ENCODE peak calls at places on chromosome 18, in eight cellular contexts. One of them, this sample, is unnamed.

GRCh38 chr18:79878741-79879358 is 72.6 kb downstream of the SLC66A2 start:
- DNase-seq in stomach: no peak
- DNase-seq in transverse colon: no peak
- DNase-seq in vagina: peak
- DNase-seq in sigmoid colon: no peak
- DNase-seq in GM12892: no peak
- DNase-seq in SK-N-SH: no peak
- DNase-seq in spleen: peak
- DNase-seq in this sample: no peak

GRCh38 chr18:79439201-79440023 is 43.7 kb downstream of the NFATC1 start:
- DNase-seq in SK-N-SH: no peak
- DNase-seq in stomach: no peak
- DNase-seq in vagina: no peak
- DNase-seq in sigmoid colon: no peak
- DNase-seq in transverse colon: no peak
- DNase-seq in spleen: no peak
- DNase-seq in GM12892: no peak
- DNase-seq in this sample: no peak

GRCh38 chr18:24734058-24734457 is 273.6 kb downstream of the HRH4 start:
- DNase-seq in SK-N-SH: peak
- DNase-seq in vagina: no peak
- DNase-seq in GM12892: no peak
- DNase-seq in spleen: no peak
- DNase-seq in transverse colon: no peak
- DNase-seq in sigmoid colon: no peak
- DNase-seq in stomach: no peak
- DNase-seq in this sample: peak

GRCh38 chr18:50473896-50474295 is 86.0 kb upstream of the MAPK4 start:
- DNase-seq in spleen: no peak
- DNase-seq in vagina: no peak
- DNase-seq in sigmoid colon: no peak
- DNase-seq in stomach: no peak
- DNase-seq in transverse colon: no peak
- DNase-seq in GM12892: no peak
- DNase-seq in SK-N-SH: no peak
- DNase-seq in this sample: no peak

GRCh38 chr18:73891572-73892421 is 255.8 kb downstream of the FBXO15 start:
- DNase-seq in vagina: no peak
- DNase-seq in SK-N-SH: peak
- DNase-seq in transverse colon: no peak
- DNase-seq in sigmoid colon: no peak
- DNase-seq in stomach: no peak
- DNase-seq in spleen: no peak
- DNase-seq in GM12892: no peak
- DNase-seq in this sample: peak

GRCh38 chr18:70491734-70492348 is 203.0 kb downstream of the SOCS6 start:
- DNase-seq in vagina: no peak
- DNase-seq in stomach: peak
- DNase-seq in sigmoid colon: no peak
- DNase-seq in spleen: no peak
- DNase-seq in SK-N-SH: peak
- DNase-seq in GM12892: no peak
- DNase-seq in transverse colon: peak
- DNase-seq in this sample: peak

GRCh38 chr18:21452381-21452780 is 148.1 kb downstream of the ESCO1 start:
- DNase-seq in sigmoid colon: no peak
- DNase-seq in spleen: no peak
- DNase-seq in vagina: no peak
- DNase-seq in stomach: no peak
- DNase-seq in transverse colon: no peak
- DNase-seq in GM12892: no peak
- DNase-seq in SK-N-SH: no peak
- DNase-seq in this sample: no peak

GRCh38 chr18:27483266-27483665 is 298.2 kb upstream of the CHST9 start:
- DNase-seq in vagina: no peak
- DNase-seq in SK-N-SH: no peak
- DNase-seq in sigmoid colon: no peak
- DNase-seq in spleen: no peak
- DNase-seq in transverse colon: no peak
- DNase-seq in stomach: no peak
- DNase-seq in GM12892: no peak
- DNase-seq in this sample: peak

GRCh38 chr18:39796413-39796812 is 2158.6 kb upstream of the PIK3C3 start:
- DNase-seq in SK-N-SH: no peak
- DNase-seq in transverse colon: no peak
- DNase-seq in spleen: no peak
- DNase-seq in GM12892: no peak
- DNase-seq in sigmoid colon: no peak
- DNase-seq in vagina: no peak
- DNase-seq in stomach: no peak
- DNase-seq in this sample: no peak

GRCh38 chr18:23141022-23141999 is 6.0 kb downstream of the CABLES1 start:
- DNase-seq in vagina: no peak
- DNase-seq in transverse colon: peak
- DNase-seq in SK-N-SH: peak
- DNase-seq in sigmoid colon: no peak
- DNase-seq in spleen: no peak
- DNase-seq in stomach: peak
- DNase-seq in GM12892: no peak
- DNase-seq in this sample: no peak
- TF ChIP-seq POLR2AphosphoS5 in vagina: no peak
- TF ChIP-seq POLR2AphosphoS5 in transverse colon: peak
- TF ChIP-seq POLR2AphosphoS5 in SK-N-SH: no peak
- TF ChIP-seq POLR2AphosphoS5 in sigmoid colon: no peak
- TF ChIP-seq POLR2AphosphoS5 in spleen: no peak
- TF ChIP-seq POLR2AphosphoS5 in stomach: peak
- TF ChIP-seq POLR2AphosphoS5 in GM12892: no peak
- TF ChIP-seq POLR2AphosphoS5 in this sample: no peak

GRCh38 chr18:61676763-61677434 is 215.9 kb downstream of the RNF152 start:
- DNase-seq in sigmoid colon: no peak
- DNase-seq in SK-N-SH: no peak
- DNase-seq in vagina: no peak
- DNase-seq in spleen: no peak
- DNase-seq in GM12892: no peak
- DNase-seq in stomach: no peak
- DNase-seq in transverse colon: no peak
- DNase-seq in this sample: no peak
- TF ChIP-seq POLR2AphosphoS5 in sigmoid colon: no peak
- TF ChIP-seq POLR2AphosphoS5 in SK-N-SH: no peak
- TF ChIP-seq POLR2AphosphoS5 in vagina: no peak
- TF ChIP-seq POLR2AphosphoS5 in spleen: no peak
- TF ChIP-seq POLR2AphosphoS5 in GM12892: no peak
- TF ChIP-seq POLR2AphosphoS5 in stomach: no peak
- TF ChIP-seq POLR2AphosphoS5 in transverse colon: no peak
- TF ChIP-seq POLR2AphosphoS5 in this sample: no peak

GRCh38 chr18:78150590-78150989 is 829.0 kb upstream of the SALL3 start:
- DNase-seq in spleen: no peak
- DNase-seq in vagina: peak
- DNase-seq in GM12892: no peak
- DNase-seq in transverse colon: no peak
- DNase-seq in SK-N-SH: no peak
- DNase-seq in stomach: no peak
- DNase-seq in sigmoid colon: no peak
- DNase-seq in this sample: no peak
- TF ChIP-seq POLR2AphosphoS5 in spleen: no peak
- TF ChIP-seq POLR2AphosphoS5 in vagina: no peak
- TF ChIP-seq POLR2AphosphoS5 in GM12892: no peak
- TF ChIP-seq POLR2AphosphoS5 in transverse colon: no peak
- TF ChIP-seq POLR2AphosphoS5 in SK-N-SH: no peak
- TF ChIP-seq POLR2AphosphoS5 in stomach: no peak
- TF ChIP-seq POLR2AphosphoS5 in sigmoid colon: no peak
- TF ChIP-seq POLR2AphosphoS5 in this sample: no peak

DNA sequence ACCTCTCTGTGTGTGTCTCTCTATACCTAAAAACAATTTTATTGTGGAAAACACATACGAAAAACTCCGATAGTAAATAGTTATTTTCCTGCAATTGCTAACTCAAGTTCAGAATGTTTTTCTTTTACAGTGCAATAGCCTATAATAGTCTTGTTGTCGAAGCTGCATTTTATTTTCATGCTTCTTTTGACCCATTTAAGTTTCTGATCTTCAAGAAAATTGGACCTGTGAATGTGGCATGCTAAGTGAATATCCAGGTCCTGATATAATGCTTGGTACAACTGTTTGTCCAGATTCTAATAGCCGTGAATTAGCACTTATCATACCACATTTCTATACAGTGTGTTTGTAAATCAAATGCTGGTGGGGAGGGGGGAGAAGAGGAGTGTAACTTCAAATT is 3.1 kb upstream of the ONECUT2 start:
- DNase-seq in GM12892: no peak
- DNase-seq in SK-N-SH: no peak
- DNase-seq in vagina: no peak
- DNase-seq in sigmoid colon: no peak
- DNase-seq in stomach: no peak
- DNase-seq in transverse colon: no peak
- DNase-seq in spleen: no peak
- DNase-seq in this sample: no peak
- TF ChIP-seq POLR2AphosphoS5 in GM12892: no peak
- TF ChIP-seq POLR2AphosphoS5 in SK-N-SH: no peak
- TF ChIP-seq POLR2AphosphoS5 in vagina: no peak
- TF ChIP-seq POLR2AphosphoS5 in sigmoid colon: no peak
- TF ChIP-seq POLR2AphosphoS5 in stomach: no peak
- TF ChIP-seq POLR2AphosphoS5 in transverse colon: no peak
- TF ChIP-seq POLR2AphosphoS5 in spleen: no peak
- TF ChIP-seq POLR2AphosphoS5 in this sample: no peak

DNA sequence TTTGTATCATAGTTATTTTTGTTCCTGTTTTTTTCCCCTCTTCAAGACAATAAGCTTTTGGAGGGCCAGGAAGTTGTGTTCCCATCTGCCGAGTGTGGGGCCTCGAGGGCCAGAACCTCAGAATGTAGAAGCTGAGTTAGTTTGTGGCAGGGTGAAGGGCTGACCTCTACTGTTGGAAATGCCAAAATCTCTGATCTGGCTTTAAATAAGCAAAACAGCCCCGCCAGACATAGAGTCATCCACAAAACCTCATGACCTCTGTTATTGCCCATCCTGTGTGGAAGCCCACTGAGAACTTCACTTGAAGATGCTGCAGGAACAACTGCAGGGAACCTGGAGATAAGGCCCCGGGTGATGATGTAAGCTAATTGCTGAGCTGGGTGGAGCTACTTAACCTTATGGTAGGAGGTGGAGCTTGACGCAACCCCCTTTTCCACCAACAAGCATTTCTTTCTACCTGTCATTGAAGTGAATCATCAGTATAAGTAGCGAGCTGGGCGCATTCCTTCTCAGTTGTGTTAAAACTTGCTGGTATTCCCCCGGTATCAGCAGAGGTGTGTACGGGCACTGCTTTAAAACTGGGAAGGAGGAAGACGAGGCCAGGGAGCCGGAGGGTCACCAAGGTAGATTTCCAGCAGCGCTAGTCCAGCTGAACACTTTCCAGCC is 177.2 kb downstream of the NEDD4L start:
- DNase-seq in SK-N-SH: no peak
- DNase-seq in sigmoid colon: no peak
- DNase-seq in spleen: no peak
- DNase-seq in vagina: no peak
- DNase-seq in GM12892: no peak
- DNase-seq in transverse colon: peak
- DNase-seq in stomach: peak
- DNase-seq in this sample: peak
- TF ChIP-seq POLR2AphosphoS5 in SK-N-SH: no peak
- TF ChIP-seq POLR2AphosphoS5 in sigmoid colon: peak
- TF ChIP-seq POLR2AphosphoS5 in spleen: no peak
- TF ChIP-seq POLR2AphosphoS5 in vagina: peak
- TF ChIP-seq POLR2AphosphoS5 in GM12892: peak
- TF ChIP-seq POLR2AphosphoS5 in transverse colon: peak
- TF ChIP-seq POLR2AphosphoS5 in stomach: peak
- TF ChIP-seq POLR2AphosphoS5 in this sample: no peak

GRCh38 chr18:63074987-63075404 is 244.6 kb downstream of the BCL2 start:
- DNase-seq in GM12892: no peak
- DNase-seq in transverse colon: peak
- DNase-seq in vagina: no peak
- DNase-seq in stomach: peak
- DNase-seq in SK-N-SH: peak
- DNase-seq in sigmoid colon: peak
- DNase-seq in spleen: peak
- DNase-seq in this sample: peak

GRCh38 chr18:63082661-63083531 is 236.7 kb downstream of the BCL2 start:
- DNase-seq in GM12892: no peak
- DNase-seq in transverse colon: no peak
- DNase-seq in vagina: peak
- DNase-seq in spleen: no peak
- DNase-seq in sigmoid colon: no peak
- DNase-seq in stomach: no peak
- DNase-seq in SK-N-SH: no peak
- DNase-seq in this sample: no peak

GRCh38 chr18:63083555-63083954 is 236.0 kb downstream of the BCL2 start:
- DNase-seq in vagina: no peak
- DNase-seq in transverse colon: no peak
- DNase-seq in sigmoid colon: no peak
- DNase-seq in spleen: no peak
- DNase-seq in SK-N-SH: no peak
- DNase-seq in GM12892: no peak
- DNase-seq in stomach: no peak
- DNase-seq in this sample: no peak

GRCh38 chr18:63078471-63078870 is 241.1 kb downstream of the BCL2 start:
- DNase-seq in stomach: no peak
- DNase-seq in transverse colon: no peak
- DNase-seq in GM12892: no peak
- DNase-seq in SK-N-SH: no peak
- DNase-seq in spleen: no peak
- DNase-seq in sigmoid colon: no peak
- DNase-seq in vagina: no peak
- DNase-seq in this sample: no peak

GRCh38 chr18:63079114-63079513 is 240.5 kb downstream of the BCL2 start:
- DNase-seq in vagina: no peak
- DNase-seq in GM12892: no peak
- DNase-seq in SK-N-SH: no peak
- DNase-seq in transverse colon: no peak
- DNase-seq in spleen: no peak
- DNase-seq in stomach: no peak
- DNase-seq in sigmoid colon: no peak
- DNase-seq in this sample: peak
- TF ChIP-seq POLR2AphosphoS5 in vagina: no peak
- TF ChIP-seq POLR2AphosphoS5 in GM12892: no peak
- TF ChIP-seq POLR2AphosphoS5 in SK-N-SH: no peak
- TF ChIP-seq POLR2AphosphoS5 in transverse colon: no peak
- TF ChIP-seq POLR2AphosphoS5 in spleen: no peak
- TF ChIP-seq POLR2AphosphoS5 in stomach: no peak
- TF ChIP-seq POLR2AphosphoS5 in sigmoid colon: no peak
- TF ChIP-seq POLR2AphosphoS5 in this sample: no peak